ENCODE peak calls at places on chromosomes 4 and X, in six cellular contexts. One of them, this sample, is unnamed. For H3K27me3, the result is how much of the 10 kb centered on the place peaks cover.

GRCh38 chr4:114474401-114474800 is 124.2 kb upstream of the UGT8 start:
- DNase-seq in right atrium auricular region: no peak
- DNase-seq in breast epithelium: no peak
- DNase-seq in pancreas: no peak
- DNase-seq in tibial artery: no peak
- DNase-seq in PC-3: no peak
- DNase-seq in this sample: no peak

GRCh38 chrX:2516612-2517011 is 15.8 kb upstream of the DHRSX start:
- DNase-seq in pancreas: no peak
- DNase-seq in right atrium auricular region: no peak
- DNase-seq in breast epithelium: no peak
- DNase-seq in tibial artery: no peak
- DNase-seq in PC-3: no peak
- DNase-seq in this sample: no peak

GRCh38 chrX:116267511-116268040 is 97.0 kb downstream of the AGTR2 start:
- DNase-seq in breast epithelium: no peak
- DNase-seq in tibial artery: no peak
- DNase-seq in pancreas: no peak
- DNase-seq in PC-3: no peak
- DNase-seq in right atrium auricular region: no peak
- DNase-seq in this sample: no peak

GRCh38 chr4:78722320-78722719 is 53.8 kb upstream of the BMP2K start:
- DNase-seq in breast epithelium: no peak
- DNase-seq in PC-3: no peak
- DNase-seq in right atrium auricular region: no peak
- DNase-seq in tibial artery: no peak
- DNase-seq in pancreas: no peak
- DNase-seq in this sample: no peak

GRCh38 chrX:153669174-153669890 is 4.3 kb downstream of the PNCK start:
- DNase-seq in PC-3: peak
- DNase-seq in tibial artery: no peak
- DNase-seq in pancreas: no peak
- DNase-seq in right atrium auricular region: no peak
- DNase-seq in breast epithelium: peak
- DNase-seq in this sample: no peak

GRCh38 chr4:64682481-64682880 is 273.2 kb upstream of the TECRL start:
- DNase-seq in PC-3: peak
- DNase-seq in pancreas: no peak
- DNase-seq in breast epithelium: no peak
- DNase-seq in tibial artery: no peak
- DNase-seq in right atrium auricular region: no peak
- DNase-seq in this sample: no peak

GRCh38 chrX:115894087-115894486 is 276.5 kb upstream of the AGTR2 start:
- DNase-seq in pancreas: no peak
- DNase-seq in breast epithelium: no peak
- DNase-seq in right atrium auricular region: peak
- DNase-seq in tibial artery: no peak
- DNase-seq in PC-3: peak
- DNase-seq in this sample: no peak

GRCh38 chr4:180225977-180226376 is 2017.2 kb upstream of the TENM3 start:
- DNase-seq in pancreas: no peak
- DNase-seq in PC-3: no peak
- DNase-seq in right atrium auricular region: no peak
- DNase-seq in breast epithelium: no peak
- DNase-seq in tibial artery: no peak
- DNase-seq in this sample: no peak

GRCh38 chrX:127726227-127726626 is 326.0 kb downstream of the ACTRT1 start:
- DNase-seq in PC-3: no peak
- DNase-seq in pancreas: no peak
- DNase-seq in breast epithelium: no peak
- DNase-seq in tibial artery: no peak
- DNase-seq in right atrium auricular region: no peak
- DNase-seq in this sample: no peak

GRCh38 chrX:9163153-9163790 is 129.3 kb upstream of the FAM9B start:
- DNase-seq in PC-3: peak
- DNase-seq in breast epithelium: no peak
- DNase-seq in right atrium auricular region: no peak
- DNase-seq in tibial artery: no peak
- DNase-seq in pancreas: no peak
- DNase-seq in this sample: no peak

GRCh38 chrX:47540754-47541538 is 20.1 kb upstream of the ARAF start:
- DNase-seq in pancreas: peak
- DNase-seq in right atrium auricular region: peak
- DNase-seq in tibial artery: peak
- DNase-seq in breast epithelium: peak
- DNase-seq in PC-3: peak
- DNase-seq in this sample: no peak

GRCh38 chrX:7574325-7574724 is 268.6 kb upstream of the VCX start:
- DNase-seq in tibial artery: no peak
- DNase-seq in PC-3: peak
- DNase-seq in right atrium auricular region: no peak
- DNase-seq in pancreas: no peak
- DNase-seq in breast epithelium: no peak
- DNase-seq in this sample: no peak

GRCh38 chr4:1402021-1402515 is 4.2 kb downstream of the NKX1-1 start:
- DNase-seq in breast epithelium: peak
- DNase-seq in pancreas: no peak
- DNase-seq in right atrium auricular region: no peak
- DNase-seq in PC-3: no peak
- DNase-seq in tibial artery: no peak
- DNase-seq in this sample: no peak

GRCh38 chrX:56763556-56764152 is 34.6 kb downstream of the NBDY start:
- DNase-seq in tibial artery: no peak
- DNase-seq in breast epithelium: no peak
- DNase-seq in PC-3: no peak
- DNase-seq in pancreas: peak
- DNase-seq in right atrium auricular region: peak
- DNase-seq in this sample: no peak

GRCh38 chr4:8819421-8820177 is 52.0 kb downstream of the HMX1 start:
- DNase-seq in pancreas: peak
- DNase-seq in right atrium auricular region: peak
- DNase-seq in PC-3: no peak
- DNase-seq in tibial artery: no peak
- DNase-seq in breast epithelium: peak
- DNase-seq in this sample: peak

GRCh38 chrX:155179343-155179997 is 36.8 kb upstream of the VBP1 start:
- DNase-seq in tibial artery: no peak
- DNase-seq in PC-3: peak
- DNase-seq in pancreas: no peak
- DNase-seq in right atrium auricular region: no peak
- DNase-seq in breast epithelium: no peak
- DNase-seq in this sample: no peak

GRCh38 chr4:99033956-99034355 is 38.4 kb downstream of the METAP1 start:
- DNase-seq in tibial artery: no peak
- DNase-seq in right atrium auricular region: no peak
- DNase-seq in PC-3: no peak
- DNase-seq in breast epithelium: no peak
- DNase-seq in pancreas: no peak
- DNase-seq in this sample: no peak

GRCh38 chr4:185134176-185134869 is 8.7 kb upstream of the SLC25A4 start:
- DNase-seq in right atrium auricular region: no peak
- DNase-seq in pancreas: no peak
- DNase-seq in PC-3: peak
- DNase-seq in breast epithelium: no peak
- DNase-seq in tibial artery: no peak
- DNase-seq in this sample: no peak

GRCh38 chr4:2070421-2071251 is 11.5 kb downstream of the NAT8L start:
- DNase-seq in tibial artery: no peak
- DNase-seq in pancreas: no peak
- DNase-seq in breast epithelium: no peak
- DNase-seq in right atrium auricular region: no peak
- DNase-seq in PC-3: no peak
- DNase-seq in this sample: no peak

GRCh38 chr4:18020145-18020670 is 1.3 kb downstream of the LCORL start:
- DNase-seq in pancreas: no peak
- DNase-seq in PC-3: peak
- DNase-seq in breast epithelium: no peak
- DNase-seq in tibial artery: no peak
- DNase-seq in right atrium auricular region: no peak
- DNase-seq in this sample: no peak

GRCh38 chr4:163110442-163110841 is 56.2 kb downstream of the NAF1 start:
- DNase-seq in PC-3: no peak
- DNase-seq in right atrium auricular region: no peak
- DNase-seq in tibial artery: no peak
- DNase-seq in breast epithelium: no peak
- DNase-seq in pancreas: no peak
- DNase-seq in this sample: no peak

GRCh38 chr4:35252866-35253265 is 991.4 kb downstream of the ARAP2 start:
- DNase-seq in PC-3: peak
- DNase-seq in pancreas: no peak
- DNase-seq in breast epithelium: no peak
- DNase-seq in right atrium auricular region: no peak
- DNase-seq in tibial artery: no peak
- DNase-seq in this sample: no peak

GRCh38 chrX:85365370-85365995 is 14.0 kb downstream of the POF1B start:
- DNase-seq in PC-3: no peak
- DNase-seq in breast epithelium: no peak
- DNase-seq in tibial artery: no peak
- DNase-seq in right atrium auricular region: no peak
- DNase-seq in pancreas: no peak
- DNase-seq in this sample: no peak

GRCh38 chrX:129654652-129655546 is at the start of gene APLN:
- DNase-seq in PC-3: peak
- DNase-seq in tibial artery: peak
- DNase-seq in pancreas: peak
- DNase-seq in right atrium auricular region: peak
- DNase-seq in breast epithelium: no peak
- DNase-seq in this sample: peak

GRCh38 chrX:40843643-40844042 is 108.3 kb upstream of the MED14 start:
- DNase-seq in tibial artery: no peak
- DNase-seq in pancreas: no peak
- DNase-seq in right atrium auricular region: no peak
- DNase-seq in breast epithelium: no peak
- DNase-seq in PC-3: peak
- DNase-seq in this sample: no peak

GRCh38 chr4:41620594-41621256 is 82.8 kb downstream of the LIMCH1 start:
- DNase-seq in right atrium auricular region: no peak
- DNase-seq in pancreas: no peak
- DNase-seq in tibial artery: no peak
- DNase-seq in breast epithelium: no peak
- DNase-seq in PC-3: no peak
- DNase-seq in this sample: no peak

GRCh38 chr4:69092190-69092589 is 4.1 kb upstream of the UGT2B7 start:
- DNase-seq in right atrium auricular region: no peak
- DNase-seq in pancreas: no peak
- DNase-seq in breast epithelium: no peak
- DNase-seq in PC-3: peak
- DNase-seq in tibial artery: no peak
- DNase-seq in this sample: no peak

GRCh38 chr4:122731676-122732075 is 828 bp upstream of the BBS12 start:
- DNase-seq in tibial artery: no peak
- DNase-seq in pancreas: no peak
- DNase-seq in breast epithelium: no peak
- DNase-seq in PC-3: no peak
- DNase-seq in right atrium auricular region: no peak
- DNase-seq in this sample: no peak
- H3K27ac ChIP-seq in tibial artery: no peak
- H3K27ac ChIP-seq in pancreas: no peak
- H3K27ac ChIP-seq in breast epithelium: no peak
- H3K27ac ChIP-seq in PC-3: no peak
- H3K27ac ChIP-seq in right atrium auricular region: no peak
- H3K27ac ChIP-seq in this sample: peak

GRCh38 chr4:113356452-113356851 is 307.0 kb downstream of the ANK2 start:
- DNase-seq in right atrium auricular region: no peak
- DNase-seq in pancreas: no peak
- DNase-seq in tibial artery: no peak
- DNase-seq in breast epithelium: no peak
- DNase-seq in PC-3: no peak
- DNase-seq in this sample: no peak
- H3K27me3 ChIP-seq in right atrium auricular region: under half
- H3K27me3 ChIP-seq in pancreas: under half
- H3K27me3 ChIP-seq in tibial artery: under half
- H3K27me3 ChIP-seq in breast epithelium: under half
- H3K27me3 ChIP-seq in PC-3: under half
- H3K27me3 ChIP-seq in this sample: under half

GRCh38 chr4:138499627-138500026 is 257.5 kb upstream of the SLC7A11 start:
- DNase-seq in breast epithelium: no peak
- DNase-seq in right atrium auricular region: no peak
- DNase-seq in pancreas: peak
- DNase-seq in tibial artery: no peak
- DNase-seq in PC-3: no peak
- DNase-seq in this sample: no peak

GRCh38 chr4:138492178-138492577 is 250.0 kb upstream of the SLC7A11 start:
- DNase-seq in breast epithelium: no peak
- DNase-seq in tibial artery: no peak
- DNase-seq in PC-3: no peak
- DNase-seq in right atrium auricular region: no peak
- DNase-seq in pancreas: no peak
- DNase-seq in this sample: no peak

GRCh38 chr4:138500869-138501268 is 258.7 kb upstream of the SLC7A11 start:
- DNase-seq in breast epithelium: no peak
- DNase-seq in PC-3: no peak
- DNase-seq in tibial artery: no peak
- DNase-seq in right atrium auricular region: no peak
- DNase-seq in pancreas: no peak
- DNase-seq in this sample: no peak

DNA sequence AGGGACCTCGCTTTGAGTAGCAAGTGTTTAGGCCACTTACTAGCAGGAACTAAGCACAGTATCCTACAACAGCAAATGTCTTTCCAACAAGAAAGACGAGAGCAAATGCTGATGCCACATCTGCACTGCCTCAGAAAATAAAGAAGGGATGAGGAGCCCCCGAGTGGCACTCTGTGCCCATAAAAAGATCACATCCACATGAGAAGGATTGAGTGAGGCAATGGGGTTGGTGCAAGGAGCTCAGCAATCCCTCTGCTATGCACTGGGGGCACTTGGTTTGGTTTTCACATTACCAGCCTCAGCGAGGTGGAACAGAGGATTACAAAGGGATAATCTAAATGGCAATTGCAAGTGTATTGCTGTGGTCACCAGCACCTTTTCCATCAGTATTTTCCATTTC is 252.8 kb upstream of the SLC7A11 start:
- DNase-seq in pancreas: no peak
- DNase-seq in tibial artery: no peak
- DNase-seq in breast epithelium: no peak
- DNase-seq in right atrium auricular region: no peak
- DNase-seq in PC-3: peak
- DNase-seq in this sample: no peak
- TF ChIP-seq CTCF in pancreas: no peak
- TF ChIP-seq CTCF in tibial artery: no peak
- TF ChIP-seq CTCF in breast epithelium: no peak
- TF ChIP-seq CTCF in right atrium auricular region: no peak
- TF ChIP-seq CTCF in PC-3: peak
- TF ChIP-seq CTCF in this sample: no peak

GRCh38 chr4:15665738-15666365 is 10.7 kb upstream of the FBXL5 start:
- DNase-seq in right atrium auricular region: no peak
- DNase-seq in tibial artery: no peak
- DNase-seq in pancreas: no peak
- DNase-seq in PC-3: peak
- DNase-seq in breast epithelium: no peak
- DNase-seq in this sample: no peak
- H3K27ac ChIP-seq in right atrium auricular region: peak
- H3K27ac ChIP-seq in tibial artery: no peak
- H3K27ac ChIP-seq in pancreas: no peak
- H3K27ac ChIP-seq in PC-3: peak
- H3K27ac ChIP-seq in breast epithelium: no peak
- H3K27ac ChIP-seq in this sample: no peak

This sample was measured in esophagus muscularis mucosa.